ENCODE peak calls at places on chromosomes 2 and 18, in ten cellular contexts. K is sigmoid colon, S is prostate gland, D is SK-N-SH, L is breast epithelium, P is HCT116, Q is stomach, Y is transverse colon, M is GM23338, R is esophagus muscularis mucosa. B is an unnamed sample. For H3K4me1, the result is how much of the 10 kb centered on the place peaks cover.

GRCh38 chr18:70058916-70059315 is 111.2 kb upstream of the CD226 start:
- DNase-seq in D (no peak), L (no peak), Y (no peak), R (no peak), M (no peak), P (no peak), Q (no peak), S (no peak), K (no peak), B (no peak)

GRCh38 chr18:56835331-56835730 is 184.2 kb downstream of the WDR7 start:
- DNase-seq in Y (no peak), Q (no peak), M (no peak), R (no peak), P (no peak), D (no peak), L (no peak), S (no peak), K (no peak), B (no peak)

GRCh38 chr2:10765461-10765860 is 44.0 kb downstream of the ATP6V1C2 start:
- DNase-seq in R (no peak), M (no peak), S (no peak), Y (peak), L (no peak), Q (no peak), K (peak), D (no peak), P (peak), B (peak)

GRCh38 chr18:12420831-12421421 is 13.2 kb downstream of the PRELID3A start:
- DNase-seq in K (no peak), S (no peak), Y (no peak), Q (no peak), P (no peak), L (no peak), M (peak), R (no peak), D (peak), B (no peak)

GRCh38 chr2:171515672-171516298 is 6.5 kb upstream of the CYBRD1 start:
- DNase-seq in K (no peak), D (no peak), Y (no peak), P (no peak), Q (no peak), S (no peak), L (no peak), R (no peak), M (no peak), B (no peak)

GRCh38 chr2:108910541-108911396 is 78.3 kb downstream of the EDAR start:
- DNase-seq in S (no peak), M (no peak), Y (no peak), D (peak), P (no peak), Q (peak), L (no peak), K (no peak), R (peak), B (peak)

GRCh38 chr2:199663157-199663556 is 187.8 kb downstream of the FTCDNL1 start:
- DNase-seq in S (no peak), R (no peak), P (no peak), D (no peak), M (peak), L (no peak), K (no peak), Q (no peak), Y (no peak), B (no peak)

GRCh38 chr2:146678516-146678915 is 1166.3 kb upstream of the ACVR2A start:
- DNase-seq in R (no peak), M (no peak), S (no peak), K (no peak), Y (no peak), Q (no peak), L (no peak), D (no peak), P (no peak), B (no peak)

GRCh38 chr2:186697536-186697935 is 3.7 kb downstream of the FAM171B start:
- DNase-seq in R (no peak), P (no peak), M (no peak), S (no peak), D (no peak), Q (no peak), L (no peak), K (no peak), Y (no peak), B (no peak)

GRCh38 chr2:214837466-214837865 is 28.0 kb upstream of the BARD1 start:
- DNase-seq in D (no peak), P (no peak), M (peak), S (no peak), Y (no peak), K (no peak), L (no peak), Q (no peak), R (no peak), B (no peak)

GRCh38 chr2:226159875-226160479 is 639.6 kb downstream of the IRS1 start:
- DNase-seq in M (peak), Q (no peak), D (no peak), K (no peak), S (no peak), R (no peak), P (no peak), Y (no peak), L (no peak), B (no peak)

GRCh38 chr2:221529943-221530652 is 42.0 kb downstream of the EPHA4 start:
- DNase-seq in D (no peak), P (no peak), Q (no peak), K (no peak), M (no peak), R (peak), L (no peak), S (peak), Y (no peak), B (no peak)

GRCh38 chr2:99605036-99605435 is 115.2 kb upstream of the REV1 start:
- DNase-seq in S (no peak), Y (no peak), R (no peak), M (no peak), D (no peak), L (no peak), Q (no peak), K (no peak), P (no peak), B (no peak)

GRCh38 chr2:204010611-204011560 is 74.3 kb downstream of the ICOS start:
- DNase-seq in D (no peak), S (no peak), P (no peak), R (no peak), M (no peak), L (no peak), K (no peak), Q (no peak), Y (no peak), B (no peak)

GRCh38 chr2:213159768-213160167 is 8.4 kb upstream of the IKZF2 start:
- DNase-seq in K (no peak), Q (no peak), S (no peak), P (no peak), Y (no peak), L (no peak), M (no peak), R (no peak), D (no peak), B (no peak)

GRCh38 chr2:67824196-67824595 is 238.6 kb downstream of the C1D start:
- DNase-seq in Q (no peak), L (no peak), P (no peak), K (no peak), M (no peak), D (no peak), R (no peak), Y (no peak), S (no peak), B (no peak)

GRCh38 chr18:8003878-8004675 is 437.0 kb downstream of the PTPRM start:
- DNase-seq in K (no peak), Q (no peak), Y (no peak), L (no peak), M (peak), D (no peak), R (no peak), S (no peak), P (no peak), B (no peak)

GRCh38 chr2:48248251-48248933 is 281.6 kb upstream of the STON1 start:
- DNase-seq in Q (no peak), P (peak), K (no peak), D (no peak), Y (no peak), L (no peak), R (no peak), M (peak), S (no peak), B (no peak)

GRCh38 chr2:239826786-239827510 is 198.2 kb downstream of the NDUFA10 start:
- DNase-seq in K (peak), M (no peak), Q (peak), R (peak), Y (no peak), D (peak), P (no peak), S (no peak), L (peak), B (peak)

GRCh38 chr2:223824301-223824700 is 13.1 kb downstream of the AP1S3 start:
- DNase-seq in M (no peak), D (no peak), P (no peak), S (no peak), Q (no peak), R (no peak), Y (no peak), K (no peak), L (no peak), B (no peak)

GRCh38 chr2:129400825-129401224 is 578.6 kb upstream of the RAB6C start:
- DNase-seq in P (no peak), Y (no peak), K (no peak), R (no peak), M (no peak), Q (no peak), L (no peak), D (peak), S (no peak), B (no peak)

GRCh38 chr2:113277474-113278072 is 1.1 kb downstream of the PAX8 start:
- DNase-seq in K (no peak), Q (no peak), D (peak), P (no peak), Y (no peak), L (no peak), M (peak), R (no peak), S (no peak), B (no peak)

GRCh38 chr18:48996041-48996440 is 45.3 kb upstream of the SMAD7 start:
- DNase-seq in L (no peak), Y (no peak), Q (no peak), M (no peak), D (no peak), P (no peak), S (no peak), R (no peak), K (no peak), B (no peak)

GRCh38 chr18:70671889-70672551 is 383.2 kb downstream of the SOCS6 start:
- DNase-seq in D (no peak), R (no peak), S (no peak), P (no peak), M (no peak), Q (no peak), L (no peak), Y (no peak), K (no peak), B (no peak)

GRCh38 chr18:79947881-79948610 is 3.4 kb downstream of the SLC66A2 start:
- DNase-seq in P (no peak), S (no peak), Y (peak), M (no peak), Q (peak), L (peak), R (no peak), D (no peak), K (peak), B (peak)

GRCh38 chr2:88159955-88160415 is 10.2 kb upstream of the THNSL2 start:
- DNase-seq in S (peak), M (peak), R (no peak), P (peak), Q (peak), D (peak), L (no peak), Y (peak), K (peak), B (no peak)

GRCh38 chr18:76231402-76231801 is 263.6 kb downstream of the ZNF516 start:
- DNase-seq in P (no peak), S (no peak), D (no peak), K (no peak), L (no peak), Q (no peak), R (no peak), M (peak), Y (no peak), B (no peak)

DNA sequence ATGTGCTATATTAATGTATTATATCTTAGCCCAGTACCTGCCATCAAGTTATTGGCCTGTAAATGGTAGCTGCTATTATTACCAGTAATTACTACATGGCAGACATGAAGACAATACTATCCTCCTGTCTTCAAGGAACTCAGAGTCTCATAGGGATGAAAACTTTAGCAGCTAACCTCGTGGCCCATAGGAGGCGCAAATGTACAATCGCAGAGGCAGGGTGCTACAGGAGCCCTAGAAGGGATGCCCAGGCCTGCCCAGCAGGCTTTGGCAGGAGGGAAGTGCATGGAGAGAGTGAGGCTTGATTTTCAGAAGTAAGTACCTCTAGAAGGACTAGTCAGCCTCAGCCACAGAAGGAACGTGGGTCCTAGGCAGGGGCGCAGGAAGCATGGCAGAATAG is 44.7 kb upstream of the KIDINS220 start:
- DNase-seq in D (peak), R (no peak), S (no peak), M (peak), L (no peak), Y (peak), K (no peak), P (peak), Q (no peak), B (no peak)
- TF ChIP-seq CTCF in D (peak), R (no peak), S (no peak), M (peak), L (no peak), Y (peak), K (no peak), P (peak), Q (no peak), B (no peak)

DNA sequence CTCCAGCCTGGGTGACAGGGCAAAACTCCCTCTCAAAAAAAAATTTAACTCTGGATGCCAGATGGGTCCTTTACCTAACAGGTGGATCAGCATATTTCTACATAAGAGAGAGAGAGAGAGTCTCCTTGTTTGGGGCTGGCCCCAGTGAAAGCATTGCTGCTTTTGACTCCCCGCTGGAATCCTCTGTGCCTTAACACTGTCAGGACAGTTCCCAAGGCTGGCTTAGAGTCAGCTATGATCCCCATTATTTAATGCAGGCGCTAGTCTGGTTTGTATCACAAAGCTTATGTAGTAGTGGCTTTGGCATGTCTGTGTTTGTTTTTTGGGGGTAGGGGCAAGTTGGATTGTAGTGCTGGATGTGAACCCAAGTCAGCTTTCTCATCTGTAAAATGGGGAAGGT is 9.4 kb downstream of the INPP4A start:
- DNase-seq in Q (no peak), D (no peak), M (peak), R (peak), Y (no peak), P (no peak), S (no peak), K (peak), L (no peak), B (no peak)
- H3K4me1 ChIP-seq in Q (half or more), D (under half), M (under half), R (under half), Y (half or more), P (under half), S (under half), K (half or more), L (under half), B (half or more)

GRCh38 chr2:119873350-119874013 is 113.8 kb downstream of the PTPN4 start:
- DNase-seq in D (no peak), R (no peak), Y (no peak), S (no peak), L (no peak), P (no peak), K (no peak), M (no peak), Q (no peak), B (no peak)
- TF ChIP-seq POLR2AphosphoS5 in D (no peak), R (no peak), Y (no peak), S (no peak), L (no peak), P (no peak), K (no peak), M (no peak), Q (no peak), B (no peak)

GRCh38 chr2:236576053-236576452 is 6.4 kb downstream of the ACKR3 start:
- DNase-seq in K (peak), L (no peak), R (no peak), D (no peak), P (no peak), M (peak), Y (no peak), S (no peak), Q (no peak), B (no peak)
- TF ChIP-seq CTCF in K (no peak), L (no peak), R (no peak), D (no peak), P (no peak), M (peak), Y (no peak), S (no peak), Q (no peak), B (no peak)

GRCh38 chr2:176496756-176497155 is 227.5 kb downstream of the MTX2 start:
- DNase-seq in Y (no peak), K (no peak), Q (no peak), D (no peak), P (no peak), R (no peak), L (no peak), S (no peak), M (no peak), B (no peak)
- H3K4me1 ChIP-seq in Y (under half), K (under half), Q (under half), D (under half), P (under half), R (under half), L (under half), S (under half), M (under half), B (under half)

B was measured in spleen.